ENCODE peak calls at places on chromosome 18, in four cellular contexts. X, D, S and Y are unnamed samples.

GRCh38 chr18:34223164-34223892 is 1.4 kb downstream of the NOL4 start:
- DNase-seq in X (no peak), D (no peak), S (no peak), Y (no peak)

GRCh38 chr18:49206717-49207116 is 253.7 kb downstream of the DYM start:
- DNase-seq in X (peak; percentile 17), D (peak; percentile 12), S (no peak), Y (peak; percentile 24)

GRCh38 chr18:74862094-74862493 is 264.4 kb downstream of the ZNF407 start:
- DNase-seq in X (no peak), D (no peak), S (no peak), Y (no peak)

GRCh38 chr18:76493213-76494107 is 1.6 kb downstream of the ZNF516 start:
- DNase-seq in X (peak; percentile 72), D (no peak), S (no peak), Y (peak; percentile 72)

GRCh38 chr18:8797206-8797605 is 91.8 kb downstream of the MTCL1 start:
- DNase-seq in X (peak; percentile 70), D (peak; percentile 49), S (no peak), Y (no peak)

GRCh38 chr18:69845588-69846506 is 101.8 kb downstream of the CD226 start:
- DNase-seq in X (peak; percentile 62), D (peak; percentile 87), S (no peak), Y (no peak)

GRCh38 chr18:52652451-52652850 is 312.5 kb downstream of the DCC start:
- DNase-seq in X (no peak), D (no peak), S (no peak), Y (peak; percentile 1)

GRCh38 chr18:74819433-74820059 is 221.9 kb downstream of the ZNF407 start:
- DNase-seq in X (no peak), D (no peak), S (no peak), Y (no peak)

GRCh38 chr18:43534511-43534910 is 257.2 kb upstream of the SYT4 start:
- DNase-seq in X (no peak), D (peak; percentile 8), S (no peak), Y (peak; percentile 29)

GRCh38 chr18:44325903-44326650 is 354.6 kb upstream of the SETBP1 start:
- DNase-seq in X (peak; percentile 61), D (peak; percentile 86), S (no peak), Y (peak; percentile 32)

GRCh38 chr18:12043811-12044210 is 49.8 kb upstream of the ANKRD62 start:
- DNase-seq in X (no peak), D (no peak), S (no peak), Y (no peak)

GRCh38 chr18:12044591-12044990 is 49.1 kb upstream of the ANKRD62 start:
- DNase-seq in X (no peak), D (no peak), S (no peak), Y (no peak)

GRCh38 chr18:12038082-12038660 is 55.5 kb upstream of the ANKRD62 start:
- DNase-seq in X (no peak), D (no peak), S (no peak), Y (peak; percentile 64)

GRCh38 chr18:12038661-12039417 is 54.8 kb upstream of the ANKRD62 start:
- DNase-seq in X (peak; percentile 65), D (peak; percentile 76), S (peak; percentile 92), Y (peak; percentile 90)

DNA sequence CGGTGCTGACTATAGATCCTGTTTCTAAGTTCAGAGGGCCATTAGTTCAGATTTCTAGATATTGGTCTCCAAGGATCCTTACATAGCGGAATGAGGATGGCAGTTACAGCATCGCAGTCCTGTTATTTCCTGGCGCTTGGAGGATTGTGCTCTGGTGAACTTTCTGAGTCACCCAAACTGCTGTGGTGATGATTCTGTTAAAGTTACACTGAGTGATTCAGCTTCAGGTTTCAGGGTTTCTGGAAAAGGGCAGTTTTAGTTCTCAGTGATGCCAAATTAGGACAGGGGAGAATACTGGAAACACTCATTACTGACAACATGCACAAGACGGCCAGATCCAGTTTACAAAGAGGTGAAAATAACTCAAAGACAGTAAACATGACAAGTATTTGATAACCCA is 52.1 kb upstream of the ANKRD62 start:
- DNase-seq in X (peak; percentile 93), D (peak; percentile 91), S (no peak), Y (peak; percentile 84)
- H3K4me3 ChIP-seq in X (no peak overlapping the region), D (no peak overlapping the region), S (no peak overlapping the region), Y (no peak overlapping the region)

DNA sequence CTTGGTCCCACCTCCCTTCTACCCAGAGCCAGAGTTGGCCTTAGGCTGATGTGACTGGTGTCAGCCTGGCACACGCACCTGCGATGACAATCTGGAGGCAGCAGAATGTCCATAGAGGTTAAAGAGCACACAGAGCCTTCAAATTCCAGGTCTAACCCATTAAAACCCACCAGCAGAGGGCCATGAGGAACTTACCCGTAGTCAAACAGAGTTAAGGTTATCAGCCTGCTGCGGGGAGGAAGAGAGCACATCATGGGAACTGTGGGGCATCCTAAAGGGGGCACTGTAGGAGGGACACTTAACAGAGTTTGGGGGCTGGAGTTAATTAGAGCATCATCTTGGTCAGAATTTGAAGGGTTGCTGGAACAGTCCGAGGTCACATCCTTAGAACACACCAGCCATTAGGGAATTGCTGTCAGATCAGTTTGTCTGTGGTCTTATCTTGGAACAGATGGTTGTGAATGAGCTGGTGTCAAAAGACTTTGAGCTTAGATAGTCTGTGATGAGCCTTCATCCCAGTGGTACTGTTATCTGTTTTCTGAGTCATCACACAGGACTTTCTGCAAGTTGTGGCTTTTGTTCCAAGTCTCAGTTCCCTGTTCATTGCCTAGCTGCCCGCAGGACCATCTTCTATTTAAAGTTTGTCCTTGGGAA is 248.6 kb downstream of the LOXHD1 start:
- DNase-seq in X (no peak), D (no peak), S (no peak), Y (no peak)
- TF ChIP-seq CTCF in X (no peak), D (no peak), S (no peak), Y (no peak)

DNA sequence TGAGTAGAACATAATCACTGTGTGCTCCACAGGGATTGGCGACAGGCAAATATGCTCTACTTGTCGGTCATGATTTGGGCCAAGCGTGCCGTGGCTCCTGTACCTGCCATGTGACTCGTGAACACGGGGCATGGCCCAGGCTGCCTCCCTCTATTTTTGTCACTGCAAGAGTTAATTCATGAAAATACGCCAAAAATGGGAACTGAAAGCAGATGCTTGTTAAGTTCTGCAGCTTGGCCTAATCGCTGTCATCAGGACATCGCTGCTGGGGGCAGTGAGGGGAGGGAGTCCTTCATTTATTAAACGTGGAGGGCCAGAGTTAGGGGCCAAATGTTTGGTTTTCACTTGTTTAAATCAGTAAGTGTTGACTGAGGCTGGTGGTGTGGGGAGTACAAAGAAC is 177.8 kb downstream of the BCL2 start:
- DNase-seq in X (no peak), D (no peak), S (no peak), Y (no peak)
- H3K4me3 ChIP-seq in X (no peak overlapping the region), D (no peak overlapping the region), S (no peak overlapping the region), Y (no peak overlapping the region)

DNA sequence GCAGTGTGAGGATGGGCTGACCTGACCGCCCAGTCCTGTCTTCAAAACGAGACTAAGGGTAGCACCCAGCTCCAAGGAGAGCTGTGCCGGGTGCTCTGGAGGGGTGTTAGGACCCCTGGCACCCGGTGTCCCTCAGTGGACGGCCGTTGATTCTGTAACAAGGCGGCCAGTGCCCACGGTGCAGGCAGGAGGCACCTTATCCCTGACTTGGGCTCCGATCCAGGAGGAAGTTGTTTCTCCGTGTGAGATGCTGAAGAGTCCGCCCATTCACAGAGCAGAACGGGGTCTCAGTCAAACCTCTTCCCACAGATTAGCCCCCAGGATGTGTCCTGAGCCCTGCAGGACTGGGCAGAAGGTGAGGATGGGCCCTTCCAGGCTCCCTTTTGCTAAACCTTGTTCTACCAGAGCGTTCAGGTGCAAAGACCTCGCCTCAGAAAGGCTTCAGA is 123.0 kb downstream of the NFATC1 start:
- DNase-seq in X (no peak), D (no peak), S (peak; percentile 57), Y (no peak)
- TF ChIP-seq CTCF in X (no peak), D (no peak), S (no peak), Y (no peak)

DNA sequence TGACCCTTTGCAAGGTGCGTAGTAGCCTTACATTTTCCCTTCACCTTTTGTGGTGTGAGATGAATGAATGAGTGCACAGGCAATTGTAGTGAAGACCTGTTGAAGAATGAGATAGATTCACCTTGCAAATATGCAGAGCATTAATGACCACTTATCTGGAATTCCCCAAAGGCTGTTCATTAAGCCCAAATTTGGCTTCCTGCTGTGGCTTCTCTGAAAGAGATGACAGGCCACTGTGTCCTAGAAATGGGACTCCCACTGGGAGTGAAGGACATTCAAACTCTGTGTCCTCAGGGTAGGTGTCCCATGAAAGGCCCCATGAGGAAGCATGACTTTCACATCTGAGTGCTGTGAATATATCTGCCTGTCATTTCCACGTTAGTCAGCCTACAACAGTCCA is 1821.8 kb upstream of the PIK3C3 start:
- DNase-seq in X (no peak), D (no peak), S (no peak), Y (no peak)
- H3K4me3 ChIP-seq in X (no peak overlapping the region), D (no peak overlapping the region), S (no peak overlapping the region), Y (no peak overlapping the region)

GRCh38 chr18:58547864-58548263 is 81.0 kb downstream of the ALPK2 start:
- DNase-seq in X (no peak), D (no peak), S (no peak), Y (no peak)

GRCh38 chr18:58552057-58552461 is 76.8 kb downstream of the ALPK2 start:
- DNase-seq in X (peak; percentile 63), D (no peak), S (no peak), Y (peak; percentile 60)

GRCh38 chr18:58545338-58546096 is 83.4 kb downstream of the ALPK2 start:
- DNase-seq in X (no peak), D (no peak), S (no peak), Y (no peak)

GRCh38 chr18:58554404-58554803 is 74.5 kb downstream of the ALPK2 start:
- DNase-seq in X (no peak), D (no peak), S (no peak), Y (no peak)

GRCh38 chr18:58549814-58550339 is 79.0 kb downstream of the ALPK2 start:
- DNase-seq in X (no peak), D (no peak), S (no peak), Y (no peak)
- TF ChIP-seq CTCF in X (no peak), D (no peak), S (no peak), Y (no peak)

DNA sequence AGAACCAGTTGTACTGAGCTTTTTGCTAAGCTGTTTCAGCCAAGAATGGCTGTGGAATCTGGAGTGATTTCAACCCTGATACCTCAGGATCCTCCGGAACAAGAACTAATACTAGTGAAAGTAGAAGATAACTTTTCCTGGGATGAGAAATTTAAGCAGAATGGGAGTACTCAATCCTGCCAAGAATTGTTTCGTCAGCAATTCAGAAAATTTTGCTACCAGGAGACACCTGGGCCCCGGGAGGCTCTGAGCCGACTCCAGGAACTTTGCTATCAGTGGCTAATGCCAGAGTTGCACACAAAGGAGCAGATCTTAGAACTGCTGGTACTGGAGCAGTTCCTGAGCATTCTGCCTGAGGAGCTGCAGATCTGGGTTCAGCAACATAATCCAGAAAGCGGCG is 1.6 kb downstream of the ZNF397 start:
- DNase-seq in X (no peak), D (no peak), S (no peak), Y (no peak)
- H3K4me3 ChIP-seq in X (no peak overlapping the region), D (no peak overlapping the region), S (no peak overlapping the region), Y (no peak overlapping the region)

DNA sequence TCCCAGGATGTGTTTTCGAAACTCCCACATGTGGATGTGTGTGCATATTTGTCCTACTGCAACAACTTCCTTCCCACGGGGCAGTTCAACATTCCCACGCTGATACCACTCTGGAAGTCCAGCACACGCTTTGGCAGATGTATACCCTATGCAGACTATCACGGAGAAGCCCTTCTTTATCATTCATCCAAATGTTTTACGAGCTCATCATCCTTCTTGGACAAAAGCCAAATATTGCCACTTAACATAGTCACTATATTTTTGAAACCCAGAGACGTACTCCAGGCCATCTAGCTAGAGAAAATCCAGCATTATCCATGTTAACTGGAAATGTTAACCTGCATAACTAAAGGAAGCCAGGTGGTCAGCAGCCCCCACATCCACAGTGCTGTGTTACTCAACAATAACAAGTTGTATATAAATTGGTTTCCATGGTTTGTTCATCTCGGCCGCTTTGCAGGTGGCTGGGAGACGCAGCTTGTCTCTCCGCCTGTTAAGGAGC is 131.5 kb downstream of the ZNF532 start:
- DNase-seq in X (peak; percentile 91), D (peak; percentile 80), S (no peak), Y (peak; percentile 79)
- TF ChIP-seq CTCF in X (no peak), D (no peak), S (no peak), Y (no peak)